ENCODE peak calls at places on chromosomes 1 and 21, in eight cellular contexts. U is body of pancreas, T is adrenal gland, B is heart left ventricle, E is right lobe of liver, I is IMR-90, X is tibial nerve, D is K562. W is an unnamed sample.
A peak's percentile ranks its signal among the peaks of the same experiment; 100 is the strongest.

GRCh38 chr1:199639453-199639852 is 388.1 kb upstream of the NR5A2 start:
- DNase-seq in T (no peak), X (no peak), E (no peak), D (no peak), U (no peak), I (no peak), B (no peak), W (no peak)

GRCh38 chr1:8242498-8242897 is 75.4 kb upstream of the SLC45A1 start:
- DNase-seq in T (no peak), U (no peak), E (no peak), I (no peak), D (no peak), X (no peak), B (no peak), W (no peak)

GRCh38 chr1:91613594-91613993 is 112.9 kb downstream of the CDC7 start:
- DNase-seq in U (no peak), X (no peak), E (no peak), D (no peak), T (no peak), I (peak; percentile 21), B (no peak), W (no peak)

GRCh38 chr1:156838972-156839371 is 19.9 kb downstream of the INSRR start:
- DNase-seq in E (no peak), D (peak; percentile 61), X (peak; percentile 50), T (no peak), B (no peak), I (no peak), U (peak; percentile 20), W (no peak)

GRCh38 chr1:31424568-31424967 is 11.6 kb downstream of the SERINC2 start:
- DNase-seq in X (no peak), E (no peak), I (no peak), B (no peak), U (no peak), D (no peak), T (no peak), W (no peak)

GRCh38 chr1:53278294-53278693 is 40.0 kb upstream of the MAGOH start:
- DNase-seq in X (peak; percentile 74), D (peak; percentile 62), U (peak; percentile 50), I (peak; percentile 7), T (peak; percentile 80), E (peak; percentile 67), B (peak; percentile 44), W (no peak)

GRCh38 chr1:85707267-85707989 is 805 bp downstream of the ZNHIT6 start:
- DNase-seq in E (no peak), I (no peak), X (no peak), T (no peak), B (no peak), U (no peak), D (peak; percentile 8), W (no peak)

GRCh38 chr1:219128957-219129356 is 44.7 kb upstream of the LYPLAL1 start:
- DNase-seq in D (no peak), T (no peak), B (no peak), U (no peak), I (no peak), X (no peak), E (no peak), W (no peak)

GRCh38 chr21:21612446-21612845 is 614.2 kb downstream of the NCAM2 start:
- DNase-seq in X (no peak), U (peak; percentile 4), E (no peak), I (peak; percentile 92), T (no peak), D (no peak), B (no peak), W (no peak)

GRCh38 chr21:16517380-16517779 is 787.6 kb downstream of the USP25 start:
- DNase-seq in X (no peak), D (no peak), T (no peak), U (no peak), E (no peak), B (no peak), I (peak; percentile 8), W (no peak)

GRCh38 chr1:241356519-241357365 is at the start of gene RGS7:
- DNase-seq in B (no peak), I (peak; percentile 41), U (peak; percentile 54), T (peak; percentile 82), D (no peak), E (peak; percentile 24), X (no peak), W (peak; percentile 61)

GRCh38 chr1:61293986-61294504 is 211.7 kb downstream of the NFIA start:
- DNase-seq in B (no peak), I (peak; percentile 24), D (no peak), U (no peak), X (no peak), E (no peak), T (no peak), W (no peak)

GRCh38 chr1:11053758-11054137 is 6.1 kb downstream of the SRM start:
- DNase-seq in X (no peak), T (no peak), B (no peak), I (peak; percentile 25), U (peak; percentile 39), D (peak; percentile 66), E (no peak), W (no peak)

GRCh38 chr1:105137543-105138444 is 1388.1 kb downstream of the AMY1C start:
- DNase-seq in I (no peak), D (peak; percentile 21), B (no peak), T (no peak), E (no peak), X (no peak), U (no peak), W (no peak)

GRCh38 chr21:44568667-44569556 is 4.6 kb upstream of the KRTAP10-4 start:
- DNase-seq in D (peak; percentile 41), X (no peak), E (no peak), I (no peak), U (no peak), B (no peak), T (peak; percentile 43), W (no peak)

GRCh38 chr1:46461809-46462448 is 27.7 kb upstream of the DMBX1 start:
- DNase-seq in X (no peak), T (no peak), U (no peak), D (peak; percentile 40), I (no peak), B (no peak), E (no peak), W (no peak)

GRCh38 chr1:4689941-4690635 is 35.7 kb downstream of the AJAP1 start:
- DNase-seq in B (no peak), E (no peak), D (no peak), U (no peak), I (no peak), T (no peak), X (no peak), W (no peak)

GRCh38 chr1:101302831-101303511 is 66.2 kb downstream of the S1PR1 start:
- DNase-seq in D (no peak), U (no peak), T (peak; percentile 50), B (no peak), X (no peak), E (no peak), I (peak; percentile 54), W (no peak)

GRCh38 chr1:65119951-65120350 is 28.1 kb upstream of the AK4 start:
- DNase-seq in D (no peak), I (peak; percentile 3), E (no peak), T (no peak), U (no peak), X (no peak), B (no peak), W (no peak)

GRCh38 chr1:170085089-170085488 is 10.6 kb upstream of the KIFAP3 start:
- DNase-seq in E (no peak), D (no peak), U (no peak), B (no peak), X (no peak), T (no peak), I (no peak), W (no peak)

GRCh38 chr1:39158330-39159086 is 46.0 kb upstream of the MACF1 start:
- DNase-seq in T (no peak), B (no peak), U (peak; percentile 96), D (peak; percentile 93), I (peak; percentile 74), X (no peak), E (peak; percentile 64), W (no peak)
- TF ChIP-seq POLR2A in T (no peak), B (no peak), U (peak; percentile 70), D (peak; percentile 80), I (no peak), X (no peak), E (peak; percentile 66), W (no peak)

DNA sequence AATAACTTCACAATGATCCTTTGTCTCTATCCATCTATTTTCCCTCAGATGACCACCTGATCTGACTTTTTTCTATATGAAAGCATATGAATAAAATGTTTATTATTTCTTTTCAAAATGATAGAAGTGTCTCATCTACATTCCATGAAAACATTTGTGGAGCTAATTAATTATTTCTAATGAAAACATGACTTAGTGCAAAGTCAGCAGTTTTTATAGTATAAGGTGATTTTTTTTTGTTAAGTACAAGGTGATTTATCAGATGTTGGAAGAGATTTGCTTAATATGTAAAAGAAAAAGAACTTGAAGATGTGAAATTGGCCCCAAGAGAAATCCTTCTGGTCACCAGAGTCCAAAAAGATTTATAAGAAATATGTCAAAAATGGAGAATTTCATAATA is 43.5 kb downstream of the PDPN start:
- DNase-seq in T (no peak), I (no peak), E (no peak), D (no peak), X (no peak), B (no peak), U (no peak), W (no peak)
- H3K27ac ChIP-seq in T (no peak overlapping the region), I (no peak overlapping the region), E (no peak overlapping the region), D (no peak overlapping the region), X (no peak overlapping the region), B (no peak overlapping the region), U (no peak overlapping the region), W (no peak overlapping the region)

DNA sequence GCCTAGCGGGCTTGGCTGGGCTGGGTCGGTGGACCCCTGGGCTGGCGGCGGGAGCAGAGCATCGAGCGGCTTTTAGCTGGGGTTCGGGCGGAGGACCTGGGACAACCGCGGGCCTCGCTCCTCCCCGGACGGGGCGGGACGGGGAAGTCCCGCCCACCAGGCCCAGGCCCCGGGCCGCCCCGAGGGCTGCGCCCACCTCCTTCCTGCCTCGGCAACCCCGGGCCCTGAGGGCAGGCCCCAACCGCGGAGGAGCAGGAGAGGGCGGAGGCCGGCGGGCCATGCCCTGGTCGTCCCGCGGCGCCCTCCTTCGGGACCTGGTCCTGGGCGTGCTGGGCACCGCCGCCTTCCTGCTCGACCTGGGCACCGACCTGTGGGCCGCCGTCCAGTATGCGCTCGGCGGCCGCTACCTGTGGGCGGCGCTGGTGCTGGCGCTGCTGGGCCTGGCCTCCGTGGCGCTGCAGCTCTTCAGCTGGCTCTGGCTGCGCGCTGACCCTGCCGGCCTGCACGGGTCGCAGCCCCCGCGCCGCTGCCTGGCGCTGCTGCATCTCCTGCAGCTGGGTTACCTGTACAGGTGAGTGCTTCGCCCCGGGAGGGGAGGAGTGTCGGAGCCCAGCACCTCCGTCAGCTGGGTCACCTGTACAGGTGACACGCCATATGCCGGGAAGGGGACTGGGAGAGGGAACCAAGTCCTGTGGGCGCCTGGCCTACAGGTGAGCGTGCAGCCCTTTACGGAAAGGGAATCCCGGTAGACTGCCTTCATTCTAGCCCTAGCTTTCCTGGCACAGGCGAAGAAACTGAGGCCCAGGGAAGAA is at the start of gene XKR8:
- DNase-seq in U (peak; percentile 83), X (peak; percentile 38), B (peak; percentile 86), I (peak; percentile 57), E (peak; percentile 88), T (peak; percentile 77), D (peak; percentile 64), W (peak; percentile 88)
- TF ChIP-seq POLR2A in U (peak; percentile 75), X (peak; percentile 54), B (no peak), I (no peak), E (peak; percentile 75), T (peak; percentile 48), D (no peak), W (no peak)

DNA sequence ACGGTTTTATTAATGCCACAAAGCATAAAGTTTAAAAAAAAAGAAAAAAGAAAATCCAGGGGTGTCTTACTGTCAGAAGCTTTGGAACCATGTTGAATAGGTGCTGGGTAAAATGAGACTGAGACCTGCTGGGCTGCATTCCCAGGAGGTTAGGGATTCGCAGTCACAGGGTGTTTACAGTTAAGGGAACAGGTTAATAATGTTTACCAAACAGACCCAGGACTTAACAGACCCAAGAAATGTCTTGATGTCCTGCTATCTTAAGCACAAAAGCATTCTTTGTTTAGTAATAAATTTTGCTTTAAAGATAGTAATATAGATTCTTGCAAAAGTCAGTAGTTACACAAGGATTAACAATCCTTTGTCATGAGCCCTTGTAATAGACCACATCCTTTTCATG is 54.7 kb downstream of the OLFML3 start:
- DNase-seq in E (no peak), I (no peak), X (no peak), B (no peak), T (no peak), D (no peak), U (no peak), W (no peak)
- H3K27ac ChIP-seq in E (no peak overlapping the region), I (no peak overlapping the region), X (no peak overlapping the region), B (no peak overlapping the region), T (no peak overlapping the region), D (no peak overlapping the region), U (no peak overlapping the region), W (no peak overlapping the region)

W was measured in suprapubic skin.